ENCODE peak calls at places on chromosomes 12 and 14, in six cellular contexts. C is ovary; M is psoas muscle; A is lung; E is CD8-positive, alpha-beta memory T cell; X is IMR-90. N is an unnamed sample.
A peak's percentile ranks its signal among the peaks of the same experiment; 100 is the strongest.

GRCh38 chr14:21825147-21825743 is 151.6 kb upstream of the OR4E1 start:
- DNase-seq in C (no peak), X (peak; percentile 4), A (no peak), M (no peak), E (peak; percentile 54), N (no peak)

GRCh38 chr12:108307006-108307405 is 32.1 kb downstream of the CMKLR1 start:
- DNase-seq in A (no peak), X (peak; percentile 35), M (no peak), C (no peak), E (no peak), N (no peak)

GRCh38 chr12:89574736-89575208 is 48.9 kb upstream of the POC1B start:
- DNase-seq in E (no peak), A (no peak), M (no peak), C (peak; percentile 29), X (peak; percentile 75), N (no peak)

GRCh38 chr12:125280482-125281377 is 215.5 kb downstream of the AACS start:
- DNase-seq in X (no peak), E (no peak), A (no peak), C (no peak), M (no peak), N (no peak)

GRCh38 chr14:73188501-73188903 is 48.8 kb upstream of the PAPLN start:
- DNase-seq in X (peak; percentile 84), C (peak; percentile 46), A (no peak), E (no peak), M (peak; percentile 69), N (no peak)

GRCh38 chr14:36028218-36028617 is 148.3 kb downstream of the PTCSC3 start:
- DNase-seq in X (no peak), M (no peak), A (no peak), C (no peak), E (no peak), N (no peak)

GRCh38 chr12:75603475-75603874 is 92.1 kb upstream of the KRR1 start:
- DNase-seq in C (no peak), E (no peak), M (no peak), A (no peak), X (no peak), N (no peak)

GRCh38 chr12:105358789-105359188 is 28.3 kb downstream of the C12orf75 start:
- DNase-seq in X (no peak), M (no peak), A (no peak), C (no peak), E (no peak), N (no peak)

GRCh38 chr12:96247567-96247962 is 53.4 kb downstream of the ELK3 start:
- DNase-seq in C (peak; percentile 9), M (no peak), E (no peak), X (peak; percentile 78), A (no peak), N (no peak)

GRCh38 chr12:15005064-15005463 is 32.2 kb downstream of the PDE6H start:
- DNase-seq in X (no peak), M (no peak), A (no peak), C (no peak), E (no peak), N (no peak)

GRCh38 chr12:85445060-85445938 is 165.3 kb downstream of the ALX1 start:
- DNase-seq in E (no peak), M (no peak), X (no peak), C (no peak), A (no peak), N (no peak)

GRCh38 chr14:34806257-34806656 is 68.9 kb downstream of the BAZ1A start:
- DNase-seq in M (no peak), C (no peak), X (no peak), A (no peak), E (no peak), N (no peak)

GRCh38 chr12:47896633-47897032 is 8.2 kb downstream of the VDR start:
- DNase-seq in X (no peak), M (no peak), C (no peak), E (no peak), A (no peak), N (no peak)

GRCh38 chr12:102675672-102676071 is 195.3 kb upstream of the IGF1 start:
- DNase-seq in E (no peak), X (peak; percentile 13), C (no peak), M (no peak), A (no peak), N (no peak)

GRCh38 chr12:89731064-89731463 is 22.4 kb upstream of the ATP2B1 start:
- DNase-seq in A (no peak), M (no peak), C (no peak), X (peak; percentile 35), E (no peak), N (no peak)

GRCh38 chr12:3122841-3123678 is 45.9 kb downstream of the TSPAN9 start:
- DNase-seq in E (no peak), X (peak; percentile 75), A (peak; percentile 40), M (peak; percentile 87), C (peak; percentile 51), N (no peak)

GRCh38 chr12:116943419-116944372 is 32.9 kb downstream of the FBXW8 start:
- DNase-seq in A (no peak), M (no peak), C (no peak), X (no peak), E (no peak), N (no peak)

GRCh38 chr12:80216890-80217559 is 117.7 kb downstream of the OTOGL start:
- DNase-seq in X (no peak), M (no peak), E (no peak), A (no peak), C (no peak), N (no peak)

GRCh38 chr12:30678221-30678620 is 17.4 kb downstream of the IPO8 start:
- DNase-seq in M (no peak), A (no peak), C (no peak), E (no peak), X (no peak), N (no peak)

GRCh38 chr12:8127138-8127537 is 3.7 kb downstream of the CLEC4A start:
- DNase-seq in A (no peak), E (no peak), M (no peak), C (no peak), X (no peak), N (no peak)

GRCh38 chr12:1552171-1552570 is 42.2 kb downstream of the FBXL14 start:
- DNase-seq in A (no peak), E (no peak), X (no peak), M (no peak), C (no peak), N (no peak)

GRCh38 chr14:46820291-46820690 is 168.7 kb upstream of the RPL10L start:
- DNase-seq in E (no peak), X (no peak), C (no peak), M (peak; percentile 39), A (no peak), N (no peak)

GRCh38 chr12:120972870-120973543 is 5.3 kb upstream of the HNF1A start:
- DNase-seq in C (no peak), E (no peak), M (no peak), X (no peak), A (peak; percentile 49), N (no peak)

DNA sequence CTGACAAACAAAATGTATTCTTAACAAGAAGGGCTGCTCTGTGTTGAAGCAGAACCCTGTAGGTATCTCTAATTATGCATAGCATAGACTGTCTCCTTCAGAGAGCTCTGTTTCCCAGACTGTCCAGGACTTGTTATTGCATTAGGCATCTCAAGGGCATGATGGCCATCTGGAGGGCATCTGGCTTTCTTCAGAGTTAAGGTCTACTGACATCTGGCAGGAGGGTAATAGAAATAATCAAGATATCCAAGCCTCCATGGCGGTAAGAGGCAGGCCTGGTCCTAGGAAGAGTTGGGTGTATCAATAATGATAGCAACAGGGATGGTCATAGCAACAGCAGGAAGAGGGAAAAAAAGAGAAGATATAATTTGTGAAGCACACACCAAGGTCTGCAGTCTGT is 161.2 kb downstream of the TTC8 start:
- DNase-seq in E (no peak), C (no peak), A (no peak), X (no peak), M (no peak), N (no peak)
- H3K27ac ChIP-seq in E (no peak overlapping the region), C (no peak overlapping the region), A (no peak overlapping the region), X (no peak overlapping the region), M (no peak overlapping the region), N (no peak overlapping the region)

DNA sequence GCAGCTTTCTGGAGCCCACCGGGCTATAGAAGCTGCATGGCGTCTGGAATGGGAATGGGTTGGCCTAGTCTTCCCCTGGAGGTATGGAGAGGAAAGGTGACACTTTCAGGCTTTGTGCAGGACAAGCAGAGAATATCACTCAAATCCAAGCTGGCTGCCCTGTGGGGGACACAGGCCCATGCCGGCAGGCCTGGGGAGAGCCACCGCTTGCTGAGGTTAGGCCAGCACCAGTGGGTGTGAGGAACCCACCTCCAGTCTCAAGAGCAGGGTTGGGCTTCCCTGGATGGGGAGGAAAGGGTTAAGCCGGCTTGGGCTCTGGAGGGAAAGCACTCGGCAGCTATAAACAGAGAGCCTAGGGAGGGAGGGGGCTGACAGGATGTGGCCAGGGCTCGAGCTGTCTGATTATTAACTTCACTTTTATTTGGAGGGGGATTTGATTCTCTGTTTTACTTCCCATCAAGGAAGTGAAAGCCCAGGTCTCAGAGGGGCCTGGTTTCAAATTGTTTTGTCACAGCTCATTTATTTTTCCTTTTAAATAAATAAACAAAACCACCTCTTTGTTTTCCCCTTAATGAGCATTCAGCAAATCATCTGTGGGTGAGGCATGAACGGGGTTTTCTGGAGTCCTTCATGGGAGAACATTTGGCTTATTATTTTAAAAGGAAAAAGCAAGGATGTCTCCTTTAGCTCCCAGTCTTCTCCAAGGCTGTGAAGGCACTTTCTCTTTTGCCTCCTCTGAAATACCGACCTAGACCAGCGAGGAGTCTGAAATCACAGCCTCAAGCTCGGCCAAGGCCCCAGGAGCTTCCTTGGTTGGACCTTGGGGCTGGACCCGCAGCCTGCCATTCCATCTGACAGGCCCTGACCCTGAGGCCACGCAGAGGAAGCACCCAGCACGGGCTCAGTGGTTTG is 21.8 kb upstream of the ZFP36L1 start:
- DNase-seq in A (no peak), X (peak; percentile 68), E (peak; percentile 76), M (peak; percentile 64), C (peak; percentile 61), N (peak; percentile 47)
- H3K4me1 ChIP-seq in A (no peaks in the 10 kb centered on the region), X (peaks cover 24% of the 10 kb centered on the region), E (peaks cover 55% of the 10 kb centered on the region), M (peaks cover 23% of the 10 kb centered on the region), C (peaks cover 28% of the 10 kb centered on the region), N (peaks cover 50% of the 10 kb centered on the region)

GRCh38 chr12:46360908-46361666 is 11.5 kb downstream of the SLC38A2 start:
- DNase-seq in A (no peak), C (no peak), E (no peak), M (no peak), X (no peak), N (no peak)
- H3K27ac ChIP-seq in A (no peak overlapping the region), C (no peak overlapping the region), E (no peak overlapping the region), M (peak overlapping the region; percentile 11), X (no peak overlapping the region), N (no peak overlapping the region)

DNA sequence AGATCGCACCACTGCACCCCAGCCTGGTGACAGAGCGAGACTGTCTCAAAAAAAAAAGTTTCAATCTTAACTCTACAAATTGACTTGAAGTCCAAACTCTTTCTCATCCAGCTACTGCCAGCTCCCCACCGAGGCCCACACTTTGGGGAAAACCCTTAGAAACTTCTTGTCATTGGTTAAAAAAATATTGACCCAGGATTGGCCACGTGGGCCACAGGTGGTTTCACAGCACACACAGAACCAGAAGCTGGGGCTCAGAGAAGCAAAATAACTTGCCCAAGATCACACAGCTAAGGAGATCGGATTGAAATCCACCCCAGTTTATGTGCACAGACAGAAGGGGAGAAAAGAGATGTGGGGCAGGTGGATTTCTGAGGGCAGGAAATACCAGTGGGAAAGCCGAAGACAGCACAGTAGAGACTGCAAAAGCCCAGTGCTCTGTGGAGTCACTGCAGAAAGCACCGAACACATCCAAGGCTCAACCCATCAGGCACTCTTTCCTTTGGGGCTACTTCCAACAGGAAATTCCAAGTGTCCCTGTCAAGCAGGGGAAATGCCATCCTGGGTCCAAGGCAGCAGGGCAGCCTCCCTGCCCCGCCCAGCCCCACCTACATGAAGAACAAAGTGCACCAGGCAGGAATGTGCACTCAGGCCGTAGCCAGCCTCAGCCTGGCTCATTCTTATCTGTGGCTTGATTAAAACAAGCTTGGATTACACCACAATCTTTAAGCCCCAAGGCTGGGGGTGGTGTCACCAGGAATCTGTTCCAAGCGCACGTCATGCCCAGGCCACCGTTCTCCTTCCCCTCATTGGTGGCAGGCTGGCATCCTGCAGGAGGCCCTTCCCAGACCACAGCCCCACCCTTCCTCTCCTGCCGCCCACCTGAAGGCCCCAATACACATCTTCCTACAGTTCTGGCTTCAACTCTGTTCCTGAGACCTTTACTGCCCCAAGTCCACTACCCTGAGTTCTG is 72.5 kb downstream of the ITPK1 start:
- DNase-seq in M (no peak), C (no peak), E (no peak), X (peak; percentile 63), A (peak; percentile 90), N (no peak)
- H3K4me1 ChIP-seq in M (peaks cover 35% of the 10 kb centered on the region), C (peaks cover 3% of the 10 kb centered on the region), E (peaks cover 5% of the 10 kb centered on the region), X (peaks cover 9% of the 10 kb centered on the region), A (peaks cover 14% of the 10 kb centered on the region), N (peaks cover 59% of the 10 kb centered on the region)

N was measured in CD8-positive, alpha-beta T cell.